ENCODE peak calls at places on chromosomes 12 and 14, in four cellular contexts. I, V, X and S are unnamed samples.

GRCh38 chr12:124428136-124428791 is 133.4 kb downstream of the RFLNA start:
- DNase-seq in I (no peak), X (peak; percentile 91), V (peak; percentile 93), S (no peak)

GRCh38 chr14:89417469-89418225 is 614 bp upstream of the FOXN3 start:
- DNase-seq in V (peak; percentile 81), X (peak; percentile 61), I (peak; percentile 92), S (peak; percentile 78)

GRCh38 chr14:57352771-57353170 is 37.6 kb upstream of the NAA30 start:
- DNase-seq in I (no peak), V (no peak), X (no peak), S (no peak)

GRCh38 chr12:49874142-49874897 is 29.4 kb downstream of the FAIM2 start:
- DNase-seq in I (peak; percentile 56), V (no peak), X (no peak), S (no peak)

GRCh38 chr14:20418501-20418909 is 5.2 kb upstream of the TEP1 start:
- DNase-seq in V (no peak), X (no peak), I (no peak), S (no peak)

GRCh38 chr12:109065154-109065852 is 12.9 kb downstream of the USP30 start:
- DNase-seq in I (no peak), X (no peak), V (no peak), S (no peak)

GRCh38 chr14:89444044-89444443 is 27.0 kb upstream of the FOXN3 start:
- DNase-seq in X (no peak), I (no peak), V (peak; percentile 12), S (no peak)

GRCh38 chr12:81078469-81079196 is 754 bp downstream of the ACSS3 start:
- DNase-seq in V (no peak), X (no peak), I (no peak), S (peak; percentile 10)

GRCh38 chr12:125418902-125419564 is 353.8 kb downstream of the AACS start:
- DNase-seq in X (no peak), I (no peak), V (no peak), S (no peak)

GRCh38 chr14:103056322-103057027 is 874 bp downstream of the CDC42BPB start:
- DNase-seq in X (peak; percentile 90), I (peak; percentile 86), V (peak; percentile 83), S (no peak)

GRCh38 chr12:57233357-57234232 is 4.1 kb downstream of the SHMT2 start:
- DNase-seq in I (peak; percentile 75), X (no peak), V (no peak), S (no peak)

GRCh38 chr12:113070117-113070906 is 13.8 kb downstream of the DTX1 start:
- DNase-seq in I (peak; percentile 95), X (no peak), V (no peak), S (no peak)

GRCh38 chr14:22650960-22651521 is 6.9 kb upstream of the OR6J1 start:
- DNase-seq in X (no peak), I (no peak), V (no peak), S (no peak)

GRCh38 chr12:120678572-120678971 is 8.4 kb upstream of the MLEC start:
- DNase-seq in X (no peak), V (no peak), I (no peak), S (no peak)

GRCh38 chr12:86660488-86661171 is 404.4 kb upstream of the MGAT4C start:
- DNase-seq in I (no peak), X (no peak), V (no peak), S (no peak)

GRCh38 chr12:39990122-39991101 is 115.5 kb downstream of the SLC2A13 start:
- DNase-seq in V (peak; percentile 70), X (peak; percentile 62), I (peak; percentile 78), S (peak; percentile 58)

GRCh38 chr12:131074221-131075083 is 120.7 kb downstream of the ADGRD1 start:
- DNase-seq in X (no peak), I (no peak), V (peak; percentile 72), S (no peak)

GRCh38 chr12:97276198-97276580 is 186.4 kb upstream of the RMST start:
- DNase-seq in I (no peak), V (no peak), X (no peak), S (no peak)

GRCh38 chr14:81831128-81831815 is 297.6 kb upstream of the SEL1L start:
- DNase-seq in X (no peak), I (no peak), V (peak; percentile 78), S (no peak)

GRCh38 chr14:34043627-34044372 is 92.9 kb upstream of the EGLN3 start:
- DNase-seq in X (no peak), V (no peak), I (no peak), S (no peak)

DNA sequence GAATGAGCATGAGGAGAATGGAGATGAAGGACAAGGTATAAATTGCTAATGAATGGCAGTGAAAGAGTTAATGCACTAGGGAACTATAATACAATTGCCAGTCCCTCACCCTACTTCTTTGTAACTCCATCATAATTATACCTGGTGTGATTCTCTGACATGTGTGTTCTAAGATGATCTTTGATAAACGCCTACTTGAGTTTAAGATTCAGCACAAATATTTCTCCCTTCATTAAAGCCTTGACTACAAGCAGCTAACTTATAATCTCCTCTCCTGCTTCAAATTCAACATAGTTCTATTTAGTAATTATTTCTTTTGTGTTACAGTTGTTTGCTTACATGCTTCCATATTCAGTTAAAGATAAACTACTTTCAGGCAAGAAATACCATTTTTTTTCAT is 9.7 kb upstream of the CLEC2A start:
- DNase-seq in I (no peak), V (no peak), X (no peak), S (no peak)
- TF ChIP-seq POLR2AphosphoS5 in I (no peak), V (no peak), X (no peak), S (no peak)

GRCh38 chr12:26845984-26846383 is 13.0 kb upstream of the ITPR2 start:
- DNase-seq in X (peak; percentile 67), I (no peak), V (no peak), S (no peak)

GRCh38 chr12:26845057-26845666 is 12.2 kb upstream of the ITPR2 start:
- DNase-seq in X (peak; percentile 50), V (peak; percentile 81), I (no peak), S (no peak)

GRCh38 chr12:26846419-26846818 is 13.4 kb upstream of the ITPR2 start:
- DNase-seq in V (no peak), X (no peak), I (no peak), S (no peak)

GRCh38 chr12:26841085-26841484 is 8.1 kb upstream of the ITPR2 start:
- DNase-seq in X (no peak), V (no peak), I (no peak), S (no peak)

DNA sequence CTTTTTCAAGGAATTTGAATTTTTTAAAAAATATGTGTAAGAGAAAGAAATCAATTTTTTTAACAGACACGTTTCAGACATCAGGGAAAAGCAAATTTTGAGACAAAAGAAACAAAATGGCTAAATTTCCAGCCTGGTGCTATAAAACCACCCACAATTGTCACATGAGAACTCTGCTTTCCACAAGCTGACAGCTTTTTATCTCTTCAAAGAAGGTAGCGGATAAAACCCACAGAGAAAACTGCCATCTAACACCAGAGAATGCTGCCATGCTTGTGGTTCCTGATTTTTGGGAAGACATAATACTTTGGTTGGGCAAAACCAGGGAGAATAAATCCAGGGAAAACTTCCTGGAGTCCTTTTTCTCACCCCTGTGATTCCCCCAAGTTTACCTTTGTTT is 10.3 kb upstream of the ITPR2 start:
- DNase-seq in X (no peak), V (no peak), I (no peak), S (no peak)
- H3K9me3 ChIP-seq in X (no peaks in the 10 kb centered on the region), V (no peaks in the 10 kb centered on the region), I (no peaks in the 10 kb centered on the region), S (no peaks in the 10 kb centered on the region)

GRCh38 chr12:6551496-6552139 is 4.2 kb downstream of the IFFO1 start:
- DNase-seq in X (no peak), I (peak; percentile 76), V (peak; percentile 73), S (no peak)
- H3K4me3 ChIP-seq in X (no peak overlapping the region), I (peak overlapping the region; percentile 4), V (no peak overlapping the region), S (no peak overlapping the region)

GRCh38 chr12:47488888-47489287 is 216.9 kb downstream of the RPAP3 start:
- DNase-seq in I (no peak), V (no peak), X (no peak), S (no peak)
- TF ChIP-seq POLR2AphosphoS5 in I (no peak), V (no peak), X (no peak), S (no peak)

DNA sequence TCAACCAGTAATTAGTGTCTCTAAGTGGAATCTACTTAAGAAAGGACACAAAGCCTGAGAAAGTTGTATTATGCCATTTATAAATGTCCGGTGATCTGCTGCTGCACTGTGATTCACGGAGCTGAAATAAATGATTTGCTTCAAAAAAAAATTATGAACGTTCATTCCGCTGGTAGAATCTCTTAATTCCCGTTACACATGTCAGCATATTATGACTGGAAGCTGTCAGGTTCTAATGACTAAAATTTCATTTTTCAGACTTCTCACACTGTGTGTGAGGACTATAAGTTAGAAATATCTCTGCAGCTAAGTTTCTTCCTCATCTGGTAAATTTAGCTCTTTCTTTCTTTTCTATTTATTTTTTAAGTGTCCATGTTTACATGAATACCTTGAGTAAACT is 647.1 kb downstream of the VRK1 start:
- DNase-seq in I (no peak), X (no peak), V (no peak), S (no peak)
- H3K9me3 ChIP-seq in I (no peaks in the 10 kb centered on the region), X (no peaks in the 10 kb centered on the region), V (no peaks in the 10 kb centered on the region), S (no peaks in the 10 kb centered on the region)

GRCh38 chr12:104304261-104305004 is 894 bp downstream of the EID3 start:
- DNase-seq in I (no peak), V (no peak), X (no peak), S (no peak)
- H3K4me3 ChIP-seq in I (peak overlapping the region; percentile 53), V (peak overlapping the region; percentile 34), X (no peak overlapping the region), S (no peak overlapping the region)

GRCh38 chr14:35374273-35374681 is 30.3 kb downstream of the NFKBIA start:
- DNase-seq in I (peak; percentile 33), V (peak; percentile 83), X (no peak), S (no peak)
- TF ChIP-seq POLR2AphosphoS5 in I (peak; percentile 69), V (peak; percentile 42), X (no peak), S (peak; percentile 66)